ENCODE peak calls at places on chromosomes 13 and 19, in ten cellular contexts. One of them, this sample, is unnamed.

GRCh38 chr19:43553656-43554055 is 20.7 kb downstream of the ZNF575 start:
- DNase-seq in uterus: no peak
- DNase-seq in lower lobe of right lung: no peak
- DNase-seq in NB4: no peak
- DNase-seq in RWPE2: no peak
- DNase-seq in ascending aorta: no peak
- DNase-seq in ovary: no peak
- DNase-seq in neural progenitor cell: no peak
- DNase-seq in GM12865: no peak
- DNase-seq in fibroblast of mammary gland: no peak
- DNase-seq in this sample: no peak

GRCh38 chr13:71867101-71867814 is at the start of gene DACH1:
- DNase-seq in ascending aorta: no peak
- DNase-seq in NB4: peak
- DNase-seq in fibroblast of mammary gland: peak
- DNase-seq in uterus: peak
- DNase-seq in ovary: peak
- DNase-seq in GM12865: peak
- DNase-seq in RWPE2: no peak
- DNase-seq in neural progenitor cell: peak
- DNase-seq in lower lobe of right lung: peak
- DNase-seq in this sample: no peak

GRCh38 chr13:79830426-79830825 is 349.5 kb downstream of the NDFIP2 start:
- DNase-seq in ovary: no peak
- DNase-seq in fibroblast of mammary gland: no peak
- DNase-seq in ascending aorta: no peak
- DNase-seq in lower lobe of right lung: no peak
- DNase-seq in GM12865: no peak
- DNase-seq in uterus: no peak
- DNase-seq in neural progenitor cell: no peak
- DNase-seq in NB4: no peak
- DNase-seq in RWPE2: no peak
- DNase-seq in this sample: no peak

GRCh38 chr19:4749870-4750269 is 26.2 kb upstream of the DPP9 start:
- DNase-seq in ascending aorta: no peak
- DNase-seq in NB4: no peak
- DNase-seq in neural progenitor cell: no peak
- DNase-seq in ovary: no peak
- DNase-seq in RWPE2: no peak
- DNase-seq in GM12865: no peak
- DNase-seq in lower lobe of right lung: no peak
- DNase-seq in fibroblast of mammary gland: no peak
- DNase-seq in uterus: no peak
- DNase-seq in this sample: no peak

GRCh38 chr13:75669706-75670105 is 33.6 kb downstream of the LMO7 start:
- DNase-seq in neural progenitor cell: no peak
- DNase-seq in ovary: no peak
- DNase-seq in fibroblast of mammary gland: no peak
- DNase-seq in RWPE2: no peak
- DNase-seq in ascending aorta: no peak
- DNase-seq in GM12865: no peak
- DNase-seq in lower lobe of right lung: no peak
- DNase-seq in NB4: no peak
- DNase-seq in uterus: no peak
- DNase-seq in this sample: no peak

GRCh38 chr13:85283408-85283807 is 515.8 kb downstream of the SLITRK6 start:
- DNase-seq in uterus: no peak
- DNase-seq in ovary: no peak
- DNase-seq in fibroblast of mammary gland: no peak
- DNase-seq in NB4: no peak
- DNase-seq in RWPE2: no peak
- DNase-seq in neural progenitor cell: no peak
- DNase-seq in GM12865: no peak
- DNase-seq in ascending aorta: no peak
- DNase-seq in lower lobe of right lung: no peak
- DNase-seq in this sample: no peak

GRCh38 chr19:39474139-39474620 is 6.5 kb upstream of the TIMM50 start:
- DNase-seq in ovary: peak
- DNase-seq in RWPE2: no peak
- DNase-seq in lower lobe of right lung: peak
- DNase-seq in NB4: peak
- DNase-seq in ascending aorta: no peak
- DNase-seq in fibroblast of mammary gland: peak
- DNase-seq in GM12865: peak
- DNase-seq in neural progenitor cell: peak
- DNase-seq in uterus: peak
- DNase-seq in this sample: peak

GRCh38 chr13:100230813-100231575 is 142.1 kb downstream of the PCCA start:
- DNase-seq in NB4: no peak
- DNase-seq in fibroblast of mammary gland: no peak
- DNase-seq in uterus: no peak
- DNase-seq in GM12865: peak
- DNase-seq in neural progenitor cell: peak
- DNase-seq in lower lobe of right lung: no peak
- DNase-seq in RWPE2: no peak
- DNase-seq in ascending aorta: no peak
- DNase-seq in ovary: no peak
- DNase-seq in this sample: no peak

GRCh38 chr13:90485441-90485840 is 862.0 kb upstream of the MIR17HG start:
- DNase-seq in NB4: no peak
- DNase-seq in uterus: no peak
- DNase-seq in fibroblast of mammary gland: peak
- DNase-seq in ascending aorta: no peak
- DNase-seq in GM12865: no peak
- DNase-seq in ovary: no peak
- DNase-seq in lower lobe of right lung: no peak
- DNase-seq in RWPE2: no peak
- DNase-seq in neural progenitor cell: no peak
- DNase-seq in this sample: no peak

GRCh38 chr13:74850893-74851292 is 631.1 kb downstream of the TBC1D4 start:
- DNase-seq in uterus: no peak
- DNase-seq in RWPE2: no peak
- DNase-seq in NB4: no peak
- DNase-seq in GM12865: no peak
- DNase-seq in fibroblast of mammary gland: no peak
- DNase-seq in ascending aorta: no peak
- DNase-seq in ovary: no peak
- DNase-seq in lower lobe of right lung: no peak
- DNase-seq in neural progenitor cell: no peak
- DNase-seq in this sample: no peak

GRCh38 chr19:29620931-29621351 is 14.9 kb downstream of the POP4 start:
- DNase-seq in ascending aorta: no peak
- DNase-seq in neural progenitor cell: no peak
- DNase-seq in ovary: no peak
- DNase-seq in NB4: no peak
- DNase-seq in GM12865: peak
- DNase-seq in lower lobe of right lung: peak
- DNase-seq in uterus: no peak
- DNase-seq in RWPE2: no peak
- DNase-seq in fibroblast of mammary gland: no peak
- DNase-seq in this sample: no peak

DNA sequence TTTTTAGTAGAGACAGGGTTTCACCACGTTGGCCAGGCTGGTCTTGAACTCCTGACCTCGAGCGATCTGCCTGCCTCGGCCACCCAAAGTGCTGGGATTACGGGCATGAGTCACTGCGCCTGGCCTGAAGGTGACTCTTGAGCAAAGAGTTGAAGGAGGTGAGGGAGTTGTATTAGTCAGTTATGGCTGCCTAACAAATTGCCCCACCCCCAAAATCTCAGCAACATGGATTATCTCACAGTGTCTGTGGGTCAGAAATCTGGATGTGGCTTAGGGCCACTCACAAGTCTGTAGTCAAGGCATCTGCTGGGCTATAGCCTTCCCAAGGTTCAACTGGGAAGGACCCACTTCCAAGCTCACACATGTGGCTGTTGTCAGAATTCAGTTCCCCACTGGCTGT is 52.8 kb upstream of the ADGRE5 start:
- DNase-seq in lower lobe of right lung: no peak
- DNase-seq in uterus: no peak
- DNase-seq in GM12865: no peak
- DNase-seq in NB4: no peak
- DNase-seq in ovary: no peak
- DNase-seq in ascending aorta: no peak
- DNase-seq in fibroblast of mammary gland: no peak
- DNase-seq in RWPE2: no peak
- DNase-seq in neural progenitor cell: no peak
- DNase-seq in this sample: no peak
- H3K4me3 ChIP-seq in lower lobe of right lung: no peak
- H3K4me3 ChIP-seq in uterus: no peak
- H3K4me3 ChIP-seq in GM12865: no peak
- H3K4me3 ChIP-seq in NB4: no peak
- H3K4me3 ChIP-seq in ovary: no peak
- H3K4me3 ChIP-seq in ascending aorta: no peak
- H3K4me3 ChIP-seq in fibroblast of mammary gland: no peak
- H3K4me3 ChIP-seq in RWPE2: no peak
- H3K4me3 ChIP-seq in neural progenitor cell: no peak
- H3K4me3 ChIP-seq in this sample: no peak

GRCh38 chr13:110676511-110677204 is 29.3 kb downstream of the CARS2 start:
- DNase-seq in uterus: no peak
- DNase-seq in neural progenitor cell: no peak
- DNase-seq in ovary: no peak
- DNase-seq in fibroblast of mammary gland: no peak
- DNase-seq in ascending aorta: peak
- DNase-seq in NB4: no peak
- DNase-seq in RWPE2: no peak
- DNase-seq in GM12865: peak
- DNase-seq in lower lobe of right lung: no peak
- DNase-seq in this sample: peak
- H3K4me3 ChIP-seq in uterus: no peak
- H3K4me3 ChIP-seq in neural progenitor cell: no peak
- H3K4me3 ChIP-seq in ovary: no peak
- H3K4me3 ChIP-seq in fibroblast of mammary gland: no peak
- H3K4me3 ChIP-seq in ascending aorta: no peak
- H3K4me3 ChIP-seq in NB4: no peak
- H3K4me3 ChIP-seq in RWPE2: no peak
- H3K4me3 ChIP-seq in GM12865: peak
- H3K4me3 ChIP-seq in lower lobe of right lung: no peak
- H3K4me3 ChIP-seq in this sample: no peak

DNA sequence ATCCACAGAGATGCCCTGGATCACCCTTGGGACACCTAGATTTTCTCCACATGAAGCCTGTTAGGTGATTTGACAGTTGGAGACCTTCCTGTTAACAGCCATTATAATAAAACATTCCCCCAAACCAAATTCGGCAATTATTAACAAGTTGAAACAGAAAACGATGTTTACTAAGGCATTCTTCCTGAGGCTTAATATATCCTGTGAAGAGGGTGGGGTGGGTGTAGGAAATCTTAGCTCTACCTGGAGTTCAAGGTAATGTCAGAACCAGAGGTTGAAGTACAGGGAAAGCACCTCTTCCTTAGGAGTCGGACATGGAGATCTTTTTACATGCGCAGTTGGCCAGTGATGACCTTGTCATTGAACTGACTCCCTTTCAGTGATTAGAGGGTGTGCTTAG is 143.0 kb downstream of the FGF9 start:
- DNase-seq in lower lobe of right lung: no peak
- DNase-seq in neural progenitor cell: no peak
- DNase-seq in NB4: no peak
- DNase-seq in GM12865: no peak
- DNase-seq in uterus: no peak
- DNase-seq in ovary: no peak
- DNase-seq in ascending aorta: no peak
- DNase-seq in fibroblast of mammary gland: no peak
- DNase-seq in RWPE2: no peak
- DNase-seq in this sample: no peak
- H3K4me3 ChIP-seq in lower lobe of right lung: no peak
- H3K4me3 ChIP-seq in neural progenitor cell: no peak
- H3K4me3 ChIP-seq in NB4: no peak
- H3K4me3 ChIP-seq in GM12865: no peak
- H3K4me3 ChIP-seq in uterus: no peak
- H3K4me3 ChIP-seq in ovary: no peak
- H3K4me3 ChIP-seq in ascending aorta: no peak
- H3K4me3 ChIP-seq in fibroblast of mammary gland: no peak
- H3K4me3 ChIP-seq in RWPE2: no peak
- H3K4me3 ChIP-seq in this sample: no peak

DNA sequence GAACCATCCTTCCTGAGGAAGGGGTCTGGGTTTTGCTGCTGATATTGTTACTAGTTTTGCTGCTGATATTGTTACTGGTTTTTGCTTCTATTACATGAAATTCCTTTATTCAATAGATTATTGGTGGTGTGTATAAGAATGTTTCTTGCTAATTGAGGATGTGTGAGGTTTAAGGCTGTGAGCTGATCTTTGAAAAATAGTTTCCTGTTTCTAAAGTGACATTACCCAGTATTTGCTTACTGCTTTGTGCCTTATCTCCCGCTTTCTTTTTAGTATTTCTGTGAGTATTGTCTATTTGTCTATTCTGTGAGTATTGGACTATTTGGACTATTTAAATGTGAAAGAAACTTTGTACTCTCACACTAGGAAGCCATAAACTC is 38.2 kb upstream of the C1QTNF9 start:
- DNase-seq in neural progenitor cell: no peak
- DNase-seq in ascending aorta: no peak
- DNase-seq in GM12865: no peak
- DNase-seq in uterus: no peak
- DNase-seq in ovary: no peak
- DNase-seq in RWPE2: no peak
- DNase-seq in NB4: no peak
- DNase-seq in fibroblast of mammary gland: no peak
- DNase-seq in lower lobe of right lung: no peak
- DNase-seq in this sample: no peak
- H3K4me3 ChIP-seq in neural progenitor cell: no peak
- H3K4me3 ChIP-seq in ascending aorta: peak
- H3K4me3 ChIP-seq in GM12865: peak
- H3K4me3 ChIP-seq in uterus: no peak
- H3K4me3 ChIP-seq in ovary: no peak
- H3K4me3 ChIP-seq in RWPE2: no peak
- H3K4me3 ChIP-seq in NB4: no peak
- H3K4me3 ChIP-seq in fibroblast of mammary gland: peak
- H3K4me3 ChIP-seq in lower lobe of right lung: peak
- H3K4me3 ChIP-seq in this sample: peak

DNA sequence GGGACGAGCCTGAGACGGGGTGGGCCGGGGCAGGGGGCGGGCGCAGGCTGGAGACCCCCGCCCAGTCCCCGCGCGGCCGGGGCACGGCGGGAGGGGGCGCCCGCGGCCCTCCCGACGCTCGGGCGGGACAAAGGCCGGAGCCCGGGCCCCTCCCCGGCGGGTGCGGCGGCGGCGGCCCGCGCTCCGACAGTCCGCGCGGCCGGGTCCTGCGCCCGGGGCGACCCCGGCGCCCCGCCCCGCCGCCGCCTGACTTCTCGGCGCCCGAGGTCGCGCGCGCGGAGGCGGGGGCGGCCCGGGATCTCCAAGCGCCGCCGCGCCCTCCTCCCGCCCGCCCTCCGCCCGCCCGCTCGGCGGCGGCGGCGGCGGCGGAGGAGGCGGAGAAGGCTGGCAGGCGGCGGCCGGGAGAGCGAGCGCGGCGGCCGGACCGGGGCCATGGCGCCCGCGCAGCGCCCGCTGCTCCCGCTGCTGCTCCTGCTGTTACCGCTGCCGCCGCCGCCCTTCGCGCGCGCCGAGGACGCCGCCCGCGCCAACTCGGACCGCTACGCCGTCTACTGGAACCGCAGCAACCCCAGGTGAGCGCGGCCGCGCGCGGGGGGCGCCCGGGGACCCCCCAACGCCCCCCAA is at the start of gene EFNA2:
- DNase-seq in RWPE2: no peak
- DNase-seq in GM12865: no peak
- DNase-seq in fibroblast of mammary gland: no peak
- DNase-seq in uterus: no peak
- DNase-seq in NB4: no peak
- DNase-seq in ovary: no peak
- DNase-seq in neural progenitor cell: peak
- DNase-seq in lower lobe of right lung: no peak
- DNase-seq in ascending aorta: no peak
- DNase-seq in this sample: no peak
- H3K4me3 ChIP-seq in RWPE2: peak
- H3K4me3 ChIP-seq in GM12865: no peak
- H3K4me3 ChIP-seq in fibroblast of mammary gland: no peak
- H3K4me3 ChIP-seq in uterus: no peak
- H3K4me3 ChIP-seq in NB4: no peak
- H3K4me3 ChIP-seq in ovary: no peak
- H3K4me3 ChIP-seq in neural progenitor cell: peak
- H3K4me3 ChIP-seq in lower lobe of right lung: no peak
- H3K4me3 ChIP-seq in ascending aorta: no peak
- H3K4me3 ChIP-seq in this sample: no peak

This sample was measured in GM06990.